ENCODE peak calls at places on chromosomes 4 and X, in ten cellular contexts. Z is right lobe of liver; Q is brain microvascular endothelial cell; G is AG10803; O is HFFc6; I is stimulated activated CD8-positive, alpha-beta memory T cell treated with anti-CD3 and anti-CD28 coated beads, Interleukin-7, amount 100 ng/mL, for 24 hours; A is neural crest cell; X is activated naive CD4-positive, alpha-beta T cell; J is CD4-positive, alpha-beta T cell; S is hepatocyte. U is an unnamed sample.

GRCh38 chr4:10205223-10205622 is 88.6 kb upstream of the WDR1 start:
- DNase-seq in A (no peak), S (no peak), I (no peak), Z (no peak), G (peak), O (peak), Q (no peak), J (no peak), X (no peak), U (no peak)

GRCh38 chrX:128436397-128437103 is 384.3 kb upstream of the ACTRT1 start:
- DNase-seq in I (no peak), G (no peak), Q (no peak), X (no peak), S (no peak), A (no peak), J (no peak), O (no peak), Z (no peak), U (no peak)

GRCh38 chrX:108122748-108123147 is 31.2 kb downstream of the ATG4A start:
- DNase-seq in O (peak), J (no peak), Z (no peak), I (no peak), A (no peak), Q (no peak), G (peak), X (no peak), S (no peak), U (no peak)

GRCh38 chr4:164440196-164440595 is 313.7 kb upstream of the SMIM31 start:
- DNase-seq in Z (no peak), J (no peak), Q (peak), A (no peak), X (no peak), S (no peak), O (no peak), G (no peak), I (no peak), U (no peak)

GRCh38 chrX:13463608-13464007 is 105.8 kb upstream of the EGFL6 start:
- DNase-seq in G (peak), Q (peak), I (no peak), O (peak), Z (no peak), A (no peak), J (no peak), X (no peak), S (peak), U (no peak)

GRCh38 chrX:10176121-10177003 is 19.6 kb downstream of the CLCN4 start:
- DNase-seq in A (no peak), Z (no peak), O (no peak), J (no peak), Q (no peak), I (no peak), X (no peak), S (no peak), G (no peak), U (no peak)

GRCh38 chr4:5018603-5019002 is 655 bp downstream of the CYTL1 start:
- DNase-seq in Z (no peak), Q (no peak), A (no peak), O (no peak), X (no peak), S (no peak), G (no peak), J (no peak), I (no peak), U (no peak)

GRCh38 chr4:137421796-137422195 is 110.5 kb downstream of the PCDH18 start:
- DNase-seq in A (no peak), I (no peak), Z (no peak), S (no peak), O (no peak), X (no peak), G (peak), Q (peak), J (no peak), U (no peak)

GRCh38 chrX:122055450-122055849 is 1008.0 kb downstream of the GLUD2 start:
- DNase-seq in J (no peak), G (no peak), A (no peak), S (no peak), Z (no peak), I (no peak), X (no peak), Q (no peak), O (no peak), U (no peak)

U was measured in H1.